ENCODE peak calls at places on chromosomes 2 and 18, in ten cellular contexts. G is MCF 10A; Z is T47D; S is stimulated activated naive CD8-positive, alpha-beta T cell treated with anti-CD3 and anti-CD28 coated beads, Interleukin-15, amount 100 ng/mL, for 72 hours; K is adrenal gland; E is sigmoid colon; J is HFFc6; L is mucosa of gallbladder; V is breast epithelium; D is GM12865. A is an unnamed sample.

GRCh38 chr2:143435112-143435511 is 305.9 kb downstream of the ARHGAP15 start:
- DNase-seq in G (no peak), Z (no peak), S (no peak), K (no peak), E (no peak), J (no peak), L (no peak), V (no peak), D (no peak), A (no peak)

GRCh38 chr2:202815548-202816420 is 55.8 kb downstream of the ICA1L start:
- DNase-seq in G (no peak), Z (no peak), S (no peak), K (no peak), E (no peak), J (peak), L (no peak), V (no peak), D (no peak), A (no peak)

GRCh38 chr2:177306550-177306949 is 42.0 kb upstream of the NFE2L2 start:
- DNase-seq in G (peak), Z (no peak), S (no peak), K (no peak), E (no peak), J (no peak), L (no peak), V (no peak), D (no peak), A (no peak)

GRCh38 chr2:49224426-49225010 is 70.2 kb upstream of the FSHR start:
- DNase-seq in G (no peak), Z (no peak), S (no peak), K (no peak), E (no peak), J (no peak), L (no peak), V (peak), D (no peak), A (no peak)

GRCh38 chr2:460861-461260 is 173.0 kb upstream of the ALKAL2 start:
- DNase-seq in G (peak), Z (no peak), S (peak), K (no peak), E (no peak), J (no peak), L (no peak), V (peak), D (peak), A (no peak)

GRCh38 chr18:56085561-56085960 is 497.6 kb upstream of the TCF4 start:
- DNase-seq in G (peak), Z (no peak), S (no peak), K (no peak), E (peak), J (peak), L (no peak), V (no peak), D (no peak), A (peak)

GRCh38 chr2:165082479-165082878 is 121.4 kb downstream of the SCN3A start:
- DNase-seq in G (no peak), Z (no peak), S (no peak), K (no peak), E (no peak), J (no peak), L (no peak), V (no peak), D (no peak), A (no peak)

GRCh38 chr18:6058941-6059340 is 163.6 kb upstream of the TMEM200C start:
- DNase-seq in G (no peak), Z (no peak), S (no peak), K (no peak), E (no peak), J (no peak), L (no peak), V (no peak), D (no peak), A (no peak)

GRCh38 chr18:396251-396555 is 104.3 kb downstream of the COLEC12 start:
- DNase-seq in G (no peak), Z (no peak), S (no peak), K (no peak), E (no peak), J (peak), L (no peak), V (no peak), D (no peak), A (no peak)

A was measured in foreskin keratinocyte.